ENCODE peak calls at places on chromosome 2, in seven cellular contexts. S is HCT116; K is H9; M is testis; Y is tibial nerve; B is CD8-positive, alpha-beta T cell; I is adrenal gland. N is an unnamed sample. For H3K4me1 and H3K9me3, the result is how much of the 10 kb centered on the place peaks cover.

GRCh38 chr2:70089220-70089945 is 2.1 kb downstream of the PCBP1 start:
- DNase-seq in S (no peak), B (no peak), I (peak), K (peak), M (peak), Y (no peak), N (peak)

GRCh38 chr2:10469301-10469700 is 21.2 kb upstream of the ODC1 start:
- DNase-seq in B (no peak), Y (no peak), S (no peak), M (no peak), K (no peak), I (no peak), N (no peak)

GRCh38 chr2:19461504-19461903 is 103.1 kb upstream of the OSR1 start:
- DNase-seq in I (no peak), B (no peak), M (no peak), S (no peak), K (no peak), Y (no peak), N (no peak)

GRCh38 chr2:27956895-27957294 is 66.4 kb downstream of the BABAM2 start:
- DNase-seq in K (no peak), M (no peak), S (no peak), Y (no peak), I (no peak), B (no peak), N (no peak)

GRCh38 chr2:88753833-88754584 is 62.5 kb downstream of the RPIA start:
- DNase-seq in M (no peak), B (no peak), I (no peak), Y (no peak), S (no peak), K (no peak), N (no peak)

GRCh38 chr2:38178556-38179419 is 102.8 kb upstream of the CYP1B1 start:
- DNase-seq in S (no peak), I (peak), M (peak), Y (no peak), K (no peak), B (no peak), N (no peak)

GRCh38 chr2:158914731-158915130 is 53.7 kb upstream of the TANC1 start:
- DNase-seq in K (no peak), B (no peak), I (no peak), S (no peak), M (no peak), Y (no peak), N (no peak)

GRCh38 chr2:142973160-142973821 is 95.8 kb downstream of the KYNU start:
- DNase-seq in S (no peak), I (no peak), B (no peak), K (no peak), Y (no peak), M (no peak), N (no peak)

GRCh38 chr2:24935145-24935544 is 15.1 kb upstream of the ADCY3 start:
- DNase-seq in Y (no peak), K (no peak), B (no peak), S (no peak), M (no peak), I (no peak), N (no peak)

GRCh38 chr2:220653776-220654175 is 918.3 kb downstream of the EPHA4 start:
- DNase-seq in B (no peak), M (no peak), S (no peak), I (no peak), K (no peak), Y (no peak), N (no peak)

GRCh38 chr2:70024284-70024683 is 62.9 kb upstream of the ASPRV1 start:
- DNase-seq in S (no peak), M (no peak), B (no peak), Y (no peak), I (no peak), K (peak), N (no peak)

GRCh38 chr2:121529439-121530209 is 1.1 kb upstream of the RNU4ATAC start:
- DNase-seq in M (peak), K (peak), S (no peak), B (no peak), Y (peak), I (peak), N (no peak)

GRCh38 chr2:233919938-233920337 is 2.8 kb downstream of the TRPM8 start:
- DNase-seq in K (no peak), S (no peak), M (no peak), Y (no peak), I (no peak), B (no peak), N (no peak)

GRCh38 chr2:238441262-238442114 is 14.8 kb downstream of the ASB1 start:
- DNase-seq in B (no peak), I (no peak), M (no peak), K (no peak), S (no peak), Y (no peak), N (no peak)
- H3K4me1 ChIP-seq in B (under half), I (under half), M (under half), K (under half), S (under half), Y (under half), N (under half)

DNA sequence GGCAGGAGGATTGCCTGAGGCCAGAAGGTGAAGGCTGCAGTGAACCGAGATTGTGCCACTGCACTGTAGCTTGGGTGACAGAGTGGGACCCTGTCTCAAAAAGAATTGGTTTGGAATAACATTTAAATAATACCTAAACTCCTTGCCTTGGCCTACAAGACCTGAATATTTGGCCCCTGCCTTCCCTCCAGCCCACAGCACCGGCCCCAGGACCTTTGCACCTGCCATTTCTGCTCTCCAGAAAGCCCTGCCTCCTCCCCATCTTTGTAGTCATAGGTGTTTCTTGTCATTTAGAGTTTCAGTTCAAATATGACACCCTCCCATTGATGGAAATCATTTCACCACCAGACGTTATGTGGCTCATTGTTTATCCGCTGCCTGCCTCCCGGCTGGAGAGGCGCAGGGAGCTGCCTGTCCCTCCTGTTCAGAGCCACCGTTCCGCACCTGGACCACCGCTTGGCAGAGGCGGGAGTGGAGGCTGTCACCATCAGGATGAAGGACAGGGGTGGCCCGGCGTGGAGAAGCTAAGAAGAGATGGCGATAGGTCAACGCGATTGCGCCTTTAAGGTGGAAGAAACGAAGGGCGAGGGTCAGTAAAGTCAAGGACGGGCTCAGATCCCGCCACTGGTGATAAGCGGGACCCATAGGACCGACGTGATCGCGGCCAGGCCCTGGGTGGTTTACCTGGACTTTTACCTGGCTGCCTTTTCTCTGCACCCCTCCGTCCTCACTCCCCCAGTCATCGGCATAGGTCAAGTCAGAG is 638 bp upstream of the LPIN1 start:
- DNase-seq in I (peak), B (no peak), S (no peak), Y (no peak), K (no peak), M (no peak), N (no peak)
- H3K27ac ChIP-seq in I (peak), B (no peak), S (peak), Y (peak), K (no peak), M (peak), N (peak)

DNA sequence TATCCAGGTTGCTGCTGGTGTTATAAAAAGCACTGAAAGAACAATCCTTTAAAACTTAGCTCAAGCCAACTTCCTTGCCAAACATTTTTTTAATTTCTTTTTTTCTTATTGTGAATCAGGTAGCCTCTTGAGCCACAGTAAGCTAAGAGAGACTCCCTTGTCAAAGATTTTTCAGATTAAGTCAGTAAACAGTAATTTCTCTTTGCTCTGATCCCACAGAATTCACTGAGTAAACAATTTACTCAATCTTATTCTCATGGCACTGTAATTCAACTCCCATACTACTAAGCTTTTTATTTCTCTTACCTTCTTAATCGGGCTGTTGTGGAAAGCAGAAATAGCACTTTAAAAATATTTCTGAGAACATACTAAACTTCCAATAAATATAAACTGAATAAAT is 82.7 kb downstream of the C2orf74 start:
- DNase-seq in M (no peak), Y (no peak), B (no peak), I (no peak), K (no peak), S (no peak), N (no peak)
- H3K9me3 ChIP-seq in M (under half), Y (under half), B (under half), I (under half), K (under half), S (under half), N (under half)

DNA sequence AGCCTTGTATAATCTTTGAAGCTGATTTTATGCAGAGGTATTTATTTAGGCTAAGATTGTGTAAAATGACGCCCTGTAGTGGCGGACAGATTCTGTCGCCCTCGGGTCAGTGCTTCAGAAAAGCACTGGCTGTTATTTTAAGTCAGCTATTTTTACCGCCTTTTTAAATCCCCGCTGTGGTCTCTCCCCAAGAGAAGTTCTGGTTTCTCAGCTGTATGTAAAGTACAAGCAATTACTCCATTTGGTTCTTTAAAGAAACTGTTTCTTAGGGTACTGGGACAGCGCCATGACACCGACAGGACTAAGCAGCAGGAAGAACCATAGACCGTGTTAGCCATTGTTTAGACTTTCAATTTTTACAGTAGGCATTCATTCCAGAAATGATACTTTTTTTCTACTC is 65.0 kb downstream of the UGGT1 start:
- DNase-seq in S (no peak), K (no peak), I (no peak), B (no peak), M (no peak), Y (no peak), N (no peak)
- H3K4me1 ChIP-seq in S (under half), K (under half), I (under half), B (under half), M (under half), Y (under half), N (under half)

DNA sequence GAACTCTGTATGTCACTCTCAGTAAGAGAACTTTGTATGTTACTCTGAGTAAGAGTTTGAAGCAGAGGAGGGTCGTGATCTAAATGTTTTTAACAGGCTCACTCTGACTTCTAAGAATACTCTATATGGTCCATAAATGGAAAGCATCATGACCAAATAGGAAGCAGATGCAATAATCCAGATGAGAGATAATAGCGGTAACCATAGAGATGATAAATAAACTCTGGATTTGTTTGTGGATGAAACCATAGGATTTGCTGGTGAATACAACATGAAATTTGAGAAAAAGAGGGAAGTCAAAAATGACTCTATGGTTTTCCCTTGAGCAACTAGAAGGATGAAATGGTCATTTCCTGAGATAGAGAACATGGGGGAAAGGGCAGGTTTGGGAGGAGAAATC is 3.9 kb downstream of the HEATR5B start:
- DNase-seq in M (no peak), S (no peak), B (no peak), K (no peak), Y (no peak), I (no peak), N (no peak)
- H3K27ac ChIP-seq in M (no peak), S (no peak), B (no peak), K (no peak), Y (no peak), I (no peak), N (no peak)

GRCh38 chr2:134462791-134463725 is 209.2 kb downstream of the MGAT5 start:
- DNase-seq in I (no peak), K (no peak), S (no peak), Y (no peak), B (no peak), M (no peak), N (no peak)
- H3K9me3 ChIP-seq in I (under half), K (under half), S (under half), Y (under half), B (under half), M (under half), N (under half)

GRCh38 chr2:105809099-105809473 is 64.4 kb downstream of the NCK2 start:
- DNase-seq in B (no peak), Y (no peak), S (no peak), I (no peak), M (no peak), K (no peak), N (no peak)

GRCh38 chr2:105812180-105813044 is 67.7 kb downstream of the NCK2 start:
- DNase-seq in Y (no peak), K (no peak), M (peak), B (no peak), I (peak), S (no peak), N (peak)

GRCh38 chr2:105809723-105810122 is 65.0 kb downstream of the NCK2 start:
- DNase-seq in S (no peak), K (no peak), B (no peak), M (no peak), I (no peak), Y (no peak), N (no peak)

GRCh38 chr2:105806994-105807393 is 62.3 kb downstream of the NCK2 start:
- DNase-seq in I (no peak), K (no peak), B (no peak), S (no peak), M (no peak), Y (no peak), N (no peak)

GRCh38 chr2:105808418-105809098 is 63.8 kb downstream of the NCK2 start:
- DNase-seq in B (no peak), Y (no peak), S (no peak), K (no peak), I (no peak), M (no peak), N (no peak)
- H3K4me1 ChIP-seq in B (half or more), Y (under half), S (under half), K (under half), I (under half), M (under half), N (under half)

GRCh38 chr2:43179947-43180346 is 46.5 kb downstream of the ZFP36L2 start:
- DNase-seq in S (no peak), M (no peak), B (no peak), I (no peak), K (peak), Y (no peak), N (no peak)
- H3K27ac ChIP-seq in S (no peak), M (no peak), B (no peak), I (peak), K (peak), Y (peak), N (no peak)

GRCh38 chr2:228516019-228516418 is 334.5 kb upstream of the SPHKAP start:
- DNase-seq in K (no peak), S (no peak), B (no peak), I (no peak), M (no peak), Y (no peak), N (no peak)
- H3K9me3 ChIP-seq in K (under half), S (under half), B (under half), I (under half), M (under half), Y (under half), N (under half)

DNA sequence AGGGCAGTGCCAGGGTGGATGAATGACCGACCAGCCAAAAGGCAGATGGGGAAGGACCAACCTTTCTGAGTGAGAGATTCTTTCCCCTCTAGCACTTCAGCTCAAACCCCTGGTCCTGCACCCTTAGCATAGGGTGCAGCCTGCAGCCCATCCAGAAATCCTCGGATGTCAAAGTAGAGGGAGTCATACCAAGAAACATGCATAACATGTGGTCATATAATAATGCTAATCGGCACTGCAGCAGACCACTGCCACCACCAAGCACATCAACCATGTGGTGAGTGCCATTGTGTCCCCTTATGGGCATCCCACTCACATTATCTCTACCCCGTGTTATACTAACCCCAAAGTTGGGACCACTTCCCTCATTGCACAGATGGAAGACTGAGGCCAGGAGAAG is 17.7 kb downstream of the ATOH8 start:
- DNase-seq in S (no peak), B (no peak), M (no peak), K (no peak), I (no peak), Y (no peak), N (no peak)
- H3K4me1 ChIP-seq in S (half or more), B (under half), M (under half), K (under half), I (half or more), Y (half or more), N (half or more)

N was measured in right cardiac atrium.